ENCODE peak calls at places on chromosome 18, in six cellular contexts. One of them, this sample, is unnamed.

GRCh38 chr18:8770655-8771054 is 65.3 kb downstream of the MTCL1 start:
- DNase-seq in spleen: no peak
- DNase-seq in activated CD8-positive, alpha-beta T cell treated with anti-CD3 and anti-CD28 coated beads for 36 hours: no peak
- DNase-seq in T-helper 17 cell: no peak
- DNase-seq in right atrium auricular region: no peak
- DNase-seq in kidney glomerular epithelial cell: no peak
- DNase-seq in this sample: no peak

GRCh38 chr18:2653467-2653866 is 2.1 kb upstream of the SMCHD1 start:
- DNase-seq in spleen: no peak
- DNase-seq in activated CD8-positive, alpha-beta T cell treated with anti-CD3 and anti-CD28 coated beads for 36 hours: no peak
- DNase-seq in T-helper 17 cell: no peak
- DNase-seq in right atrium auricular region: no peak
- DNase-seq in kidney glomerular epithelial cell: no peak
- DNase-seq in this sample: no peak

GRCh38 chr18:78994531-78994930 is 14.9 kb downstream of the SALL3 start:
- DNase-seq in spleen: no peak
- DNase-seq in activated CD8-positive, alpha-beta T cell treated with anti-CD3 and anti-CD28 coated beads for 36 hours: no peak
- DNase-seq in T-helper 17 cell: no peak
- DNase-seq in right atrium auricular region: no peak
- DNase-seq in kidney glomerular epithelial cell: no peak
- DNase-seq in this sample: no peak

GRCh38 chr18:23932385-23933067 is 82.0 kb upstream of the TTC39C start:
- DNase-seq in spleen: no peak
- DNase-seq in activated CD8-positive, alpha-beta T cell treated with anti-CD3 and anti-CD28 coated beads for 36 hours: no peak
- DNase-seq in T-helper 17 cell: no peak
- DNase-seq in right atrium auricular region: no peak
- DNase-seq in kidney glomerular epithelial cell: no peak
- DNase-seq in this sample: no peak

GRCh38 chr18:3839481-3840075 is 389.6 kb downstream of the TGIF1 start:
- DNase-seq in spleen: no peak
- DNase-seq in activated CD8-positive, alpha-beta T cell treated with anti-CD3 and anti-CD28 coated beads for 36 hours: no peak
- DNase-seq in T-helper 17 cell: no peak
- DNase-seq in right atrium auricular region: no peak
- DNase-seq in kidney glomerular epithelial cell: peak; percentile 35
- DNase-seq in this sample: no peak

GRCh38 chr18:80147037-80147417 is 38.0 kb downstream of the ADNP2 start:
- DNase-seq in spleen: no peak
- DNase-seq in activated CD8-positive, alpha-beta T cell treated with anti-CD3 and anti-CD28 coated beads for 36 hours: no peak
- DNase-seq in T-helper 17 cell: no peak
- DNase-seq in right atrium auricular region: no peak
- DNase-seq in kidney glomerular epithelial cell: no peak
- DNase-seq in this sample: no peak

GRCh38 chr18:76679259-76679658 is 143.1 kb upstream of the ZNF236 start:
- DNase-seq in spleen: no peak
- DNase-seq in activated CD8-positive, alpha-beta T cell treated with anti-CD3 and anti-CD28 coated beads for 36 hours: no peak
- DNase-seq in T-helper 17 cell: no peak
- DNase-seq in right atrium auricular region: no peak
- DNase-seq in kidney glomerular epithelial cell: no peak
- DNase-seq in this sample: no peak

GRCh38 chr18:48186084-48186798 is 222.9 kb downstream of the ZBTB7C start:
- DNase-seq in spleen: no peak
- DNase-seq in activated CD8-positive, alpha-beta T cell treated with anti-CD3 and anti-CD28 coated beads for 36 hours: no peak
- DNase-seq in T-helper 17 cell: no peak
- DNase-seq in right atrium auricular region: no peak
- DNase-seq in kidney glomerular epithelial cell: peak; percentile 70
- DNase-seq in this sample: no peak

This sample was measured in T-helper 1 cell.